ENCODE peak calls at places on chromosomes 5 and 9, in seven cellular contexts. One of them, this sample, is unnamed.

GRCh38 chr5:122965111-122965510 is 71.4 kb downstream of the PPIC start:
- DNase-seq in MM.1S: no peak
- DNase-seq in mesendoderm: no peak
- DNase-seq in fibroblast of lung: no peak
- DNase-seq in GM12878: no peak
- DNase-seq in PC-3: no peak
- DNase-seq in IMR-90: no peak
- DNase-seq in this sample: no peak

GRCh38 chr5:60883229-60883628 is 39.2 kb upstream of the ELOVL7 start:
- DNase-seq in MM.1S: peak; percentile 23
- DNase-seq in mesendoderm: peak; percentile 24
- DNase-seq in fibroblast of lung: peak; percentile 4
- DNase-seq in GM12878: no peak
- DNase-seq in PC-3: peak; percentile 11
- DNase-seq in IMR-90: no peak
- DNase-seq in this sample: no peak

GRCh38 chr5:120432861-120433260 is 31.2 kb upstream of the PRR16 start:
- DNase-seq in MM.1S: no peak
- DNase-seq in mesendoderm: no peak
- DNase-seq in fibroblast of lung: no peak
- DNase-seq in GM12878: no peak
- DNase-seq in PC-3: no peak
- DNase-seq in IMR-90: no peak
- DNase-seq in this sample: no peak

GRCh38 chr9:33472171-33472920 is 1.4 kb downstream of the NOL6 start:
- DNase-seq in MM.1S: no peak
- DNase-seq in mesendoderm: no peak
- DNase-seq in fibroblast of lung: no peak
- DNase-seq in GM12878: no peak
- DNase-seq in PC-3: no peak
- DNase-seq in IMR-90: no peak
- DNase-seq in this sample: no peak

GRCh38 chr5:124839371-124839998 is 93.0 kb upstream of the ZNF608 start:
- DNase-seq in MM.1S: no peak
- DNase-seq in mesendoderm: no peak
- DNase-seq in fibroblast of lung: peak; percentile 36
- DNase-seq in GM12878: no peak
- DNase-seq in PC-3: no peak
- DNase-seq in IMR-90: no peak
- DNase-seq in this sample: peak; percentile 17

GRCh38 chr5:53167836-53168235 is 58.3 kb upstream of the MOCS2 start:
- DNase-seq in MM.1S: no peak
- DNase-seq in mesendoderm: no peak
- DNase-seq in fibroblast of lung: peak; percentile 76
- DNase-seq in GM12878: no peak
- DNase-seq in PC-3: no peak
- DNase-seq in IMR-90: peak; percentile 39
- DNase-seq in this sample: peak; percentile 61

GRCh38 chr9:136690841-136691261 is 3.6 kb upstream of the AGPAT2 start:
- DNase-seq in MM.1S: no peak
- DNase-seq in mesendoderm: no peak
- DNase-seq in fibroblast of lung: no peak
- DNase-seq in GM12878: no peak
- DNase-seq in PC-3: no peak
- DNase-seq in IMR-90: no peak
- DNase-seq in this sample: no peak

GRCh38 chr5:125137535-125137934 is 391.1 kb upstream of the ZNF608 start:
- DNase-seq in MM.1S: no peak
- DNase-seq in mesendoderm: no peak
- DNase-seq in fibroblast of lung: no peak
- DNase-seq in GM12878: no peak
- DNase-seq in PC-3: no peak
- DNase-seq in IMR-90: no peak
- DNase-seq in this sample: no peak

GRCh38 chr9:118268046-118268445 is 563.8 kb downstream of the TLR4 start:
- DNase-seq in MM.1S: no peak
- DNase-seq in mesendoderm: no peak
- DNase-seq in fibroblast of lung: no peak
- DNase-seq in GM12878: no peak
- DNase-seq in PC-3: no peak
- DNase-seq in IMR-90: no peak
- DNase-seq in this sample: no peak

GRCh38 chr5:79564798-79565279 is 47.4 kb upstream of the TENT2 start:
- DNase-seq in MM.1S: no peak
- DNase-seq in mesendoderm: no peak
- DNase-seq in fibroblast of lung: no peak
- DNase-seq in GM12878: no peak
- DNase-seq in PC-3: no peak
- DNase-seq in IMR-90: no peak
- DNase-seq in this sample: no peak

GRCh38 chr9:72477862-72478564 is 43.4 kb upstream of the TMC1 start:
- DNase-seq in MM.1S: no peak
- DNase-seq in mesendoderm: peak; percentile 89
- DNase-seq in fibroblast of lung: peak; percentile 34
- DNase-seq in GM12878: no peak
- DNase-seq in PC-3: peak; percentile 86
- DNase-seq in IMR-90: peak; percentile 76
- DNase-seq in this sample: peak; percentile 59

GRCh38 chr9:89789922-89790510 is 185.2 kb downstream of the GADD45G start:
- DNase-seq in MM.1S: no peak
- DNase-seq in mesendoderm: no peak
- DNase-seq in fibroblast of lung: no peak
- DNase-seq in GM12878: no peak
- DNase-seq in PC-3: no peak
- DNase-seq in IMR-90: no peak
- DNase-seq in this sample: no peak

GRCh38 chr9:33452828-33453271 is 5.5 kb upstream of the AQP3 start:
- DNase-seq in MM.1S: no peak
- DNase-seq in mesendoderm: peak; percentile 94
- DNase-seq in fibroblast of lung: peak; percentile 81
- DNase-seq in GM12878: no peak
- DNase-seq in PC-3: peak; percentile 86
- DNase-seq in IMR-90: peak; percentile 84
- DNase-seq in this sample: peak; percentile 89

GRCh38 chr5:96868603-96869371 is 7.5 kb upstream of the ERAP2 start:
- DNase-seq in MM.1S: peak; percentile 82
- DNase-seq in mesendoderm: peak; percentile 81
- DNase-seq in fibroblast of lung: peak; percentile 86
- DNase-seq in GM12878: no peak
- DNase-seq in PC-3: peak; percentile 76
- DNase-seq in IMR-90: peak; percentile 82
- DNase-seq in this sample: peak; percentile 84

GRCh38 chr9:129491486-129491855 is 129.4 kb downstream of the C9orf50 start:
- DNase-seq in MM.1S: no peak
- DNase-seq in mesendoderm: no peak
- DNase-seq in fibroblast of lung: no peak
- DNase-seq in GM12878: no peak
- DNase-seq in PC-3: no peak
- DNase-seq in IMR-90: no peak
- DNase-seq in this sample: no peak

GRCh38 chr5:110510146-110510545 is 216.3 kb downstream of the TMEM232 start:
- DNase-seq in MM.1S: no peak
- DNase-seq in mesendoderm: no peak
- DNase-seq in fibroblast of lung: no peak
- DNase-seq in GM12878: no peak
- DNase-seq in PC-3: no peak
- DNase-seq in IMR-90: no peak
- DNase-seq in this sample: peak; percentile 27

GRCh38 chr9:33510264-33511183 is 13.5 kb upstream of the ANKRD18B start:
- DNase-seq in MM.1S: peak; percentile 46
- DNase-seq in mesendoderm: peak; percentile 76
- DNase-seq in fibroblast of lung: peak; percentile 77
- DNase-seq in GM12878: no peak
- DNase-seq in PC-3: peak; percentile 58
- DNase-seq in IMR-90: peak; percentile 62
- DNase-seq in this sample: peak; percentile 80

GRCh38 chr5:147966829-147967228 is 60.5 kb upstream of the C5orf46 start:
- DNase-seq in MM.1S: no peak
- DNase-seq in mesendoderm: no peak
- DNase-seq in fibroblast of lung: no peak
- DNase-seq in GM12878: no peak
- DNase-seq in PC-3: no peak
- DNase-seq in IMR-90: no peak
- DNase-seq in this sample: no peak

GRCh38 chr5:17355585-17356346 is 138.3 kb downstream of the BASP1 start:
- DNase-seq in MM.1S: no peak
- DNase-seq in mesendoderm: no peak
- DNase-seq in fibroblast of lung: peak; percentile 77
- DNase-seq in GM12878: no peak
- DNase-seq in PC-3: peak; percentile 44
- DNase-seq in IMR-90: peak; percentile 92
- DNase-seq in this sample: peak; percentile 56

GRCh38 chr5:124996764-124997077 is 250.3 kb upstream of the ZNF608 start:
- DNase-seq in MM.1S: no peak
- DNase-seq in mesendoderm: peak; percentile 80
- DNase-seq in fibroblast of lung: no peak
- DNase-seq in GM12878: no peak
- DNase-seq in PC-3: peak; percentile 4
- DNase-seq in IMR-90: peak; percentile 56
- DNase-seq in this sample: peak; percentile 67

GRCh38 chr5:7851617-7852289 is 820 bp upstream of the CFAP90 start:
- DNase-seq in MM.1S: no peak
- DNase-seq in mesendoderm: no peak
- DNase-seq in fibroblast of lung: no peak
- DNase-seq in GM12878: no peak
- DNase-seq in PC-3: no peak
- DNase-seq in IMR-90: no peak
- DNase-seq in this sample: no peak

GRCh38 chr9:115170674-115171073 is 52.7 kb upstream of the TNC start:
- DNase-seq in MM.1S: no peak
- DNase-seq in mesendoderm: peak; percentile 84
- DNase-seq in fibroblast of lung: peak; percentile 68
- DNase-seq in GM12878: no peak
- DNase-seq in PC-3: peak; percentile 82
- DNase-seq in IMR-90: peak; percentile 52
- DNase-seq in this sample: peak; percentile 58

GRCh38 chr5:127550652-127551409 is 33.4 kb downstream of the PRRC1 start:
- DNase-seq in MM.1S: no peak
- DNase-seq in mesendoderm: no peak
- DNase-seq in fibroblast of lung: no peak
- DNase-seq in GM12878: no peak
- DNase-seq in PC-3: no peak
- DNase-seq in IMR-90: peak; percentile 4
- DNase-seq in this sample: peak; percentile 69

GRCh38 chr5:127551410-127552041 is 34.1 kb downstream of the PRRC1 start:
- DNase-seq in MM.1S: no peak
- DNase-seq in mesendoderm: no peak
- DNase-seq in fibroblast of lung: no peak
- DNase-seq in GM12878: no peak
- DNase-seq in PC-3: no peak
- DNase-seq in IMR-90: no peak
- DNase-seq in this sample: no peak

DNA sequence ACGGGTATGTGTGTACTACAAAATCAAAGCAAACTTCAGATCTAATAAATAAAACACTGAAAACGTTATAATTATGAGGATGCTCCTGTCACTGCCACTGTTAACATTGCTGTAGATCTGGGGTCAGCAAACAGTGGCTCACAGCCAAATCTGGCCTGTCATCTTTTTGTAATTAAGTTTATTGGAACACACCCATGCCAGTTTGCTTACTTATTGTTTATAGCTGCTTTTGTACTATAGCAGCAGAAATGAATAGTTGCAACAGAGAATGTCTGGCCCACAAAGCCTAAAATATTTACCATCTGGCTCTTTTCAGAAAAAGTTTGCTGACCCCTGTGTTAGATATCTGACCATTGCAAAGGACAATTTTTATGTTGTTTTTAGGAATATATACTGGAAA is 32.1 kb downstream of the PRRC1 start:
- DNase-seq in MM.1S: no peak
- DNase-seq in mesendoderm: no peak
- DNase-seq in fibroblast of lung: peak; percentile 14
- DNase-seq in GM12878: no peak
- DNase-seq in PC-3: peak; percentile 35
- DNase-seq in IMR-90: no peak
- DNase-seq in this sample: peak; percentile 68
- H3K36me3 ChIP-seq in MM.1S: peaks cover 4% of the 10 kb centered on the region
- H3K36me3 ChIP-seq in mesendoderm: no peaks in the 10 kb centered on the region
- H3K36me3 ChIP-seq in fibroblast of lung: peaks cover 9% of the 10 kb centered on the region
- H3K36me3 ChIP-seq in GM12878: peaks cover 4% of the 10 kb centered on the region
- H3K36me3 ChIP-seq in PC-3: peaks cover 34% of the 10 kb centered on the region
- H3K36me3 ChIP-seq in IMR-90: peaks cover 21% of the 10 kb centered on the region
- H3K36me3 ChIP-seq in this sample: peaks cover 69% of the 10 kb centered on the region

GRCh38 chr9:70400107-70400892 is 14.2 kb downstream of the KLF9 start:
- DNase-seq in MM.1S: no peak
- DNase-seq in mesendoderm: no peak
- DNase-seq in fibroblast of lung: no peak
- DNase-seq in GM12878: no peak
- DNase-seq in PC-3: no peak
- DNase-seq in IMR-90: no peak
- DNase-seq in this sample: no peak
- H3K4me1 ChIP-seq in MM.1S: no peaks in the 10 kb centered on the region
- H3K4me1 ChIP-seq in mesendoderm: no peaks in the 10 kb centered on the region
- H3K4me1 ChIP-seq in fibroblast of lung: peaks cover 5% of the 10 kb centered on the region
- H3K4me1 ChIP-seq in GM12878: peaks cover 13% of the 10 kb centered on the region
- H3K4me1 ChIP-seq in PC-3: no peaks in the 10 kb centered on the region
- H3K4me1 ChIP-seq in IMR-90: peaks cover 14% of the 10 kb centered on the region
- H3K4me1 ChIP-seq in this sample: peaks cover 64% of the 10 kb centered on the region

GRCh38 chr9:135076143-135076875 is 11.2 kb upstream of the OLFM1 start:
- DNase-seq in MM.1S: no peak
- DNase-seq in mesendoderm: no peak
- DNase-seq in fibroblast of lung: no peak
- DNase-seq in GM12878: no peak
- DNase-seq in PC-3: no peak
- DNase-seq in IMR-90: no peak
- DNase-seq in this sample: no peak
- H3K9ac ChIP-seq in MM.1S: no peak overlapping the region
- H3K9ac ChIP-seq in mesendoderm: no peak overlapping the region
- H3K9ac ChIP-seq in fibroblast of lung: no peak overlapping the region
- H3K9ac ChIP-seq in GM12878: no peak overlapping the region
- H3K9ac ChIP-seq in PC-3: no peak overlapping the region
- H3K9ac ChIP-seq in IMR-90: no peak overlapping the region
- H3K9ac ChIP-seq in this sample: no peak overlapping the region

DNA sequence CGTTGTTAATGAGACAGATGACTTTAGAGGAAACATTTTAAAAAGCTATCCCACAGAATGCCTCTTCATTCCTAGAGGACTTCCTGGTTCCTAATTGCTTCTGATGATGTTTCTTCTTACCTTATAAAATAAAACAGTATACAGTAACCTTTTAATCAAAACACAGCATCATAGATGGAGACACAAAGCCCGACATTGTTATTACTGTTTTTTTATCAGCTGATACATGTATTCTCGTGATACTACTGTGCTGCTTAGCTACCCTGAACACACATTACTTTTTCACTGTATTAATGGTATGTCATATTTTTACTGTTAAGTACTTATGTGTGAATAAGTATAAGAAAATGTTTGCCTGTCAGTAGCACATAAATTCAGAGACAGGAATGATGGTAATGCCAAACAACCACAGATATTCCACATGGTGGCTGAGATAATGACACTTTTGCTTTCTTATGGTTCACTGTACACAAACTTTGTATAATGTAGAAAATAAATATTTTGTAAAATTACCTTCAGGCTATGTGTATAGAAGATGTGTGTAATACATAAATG is 68.7 kb downstream of the RAB24 start:
- DNase-seq in MM.1S: no peak
- DNase-seq in mesendoderm: no peak
- DNase-seq in fibroblast of lung: no peak
- DNase-seq in GM12878: no peak
- DNase-seq in PC-3: no peak
- DNase-seq in IMR-90: no peak
- DNase-seq in this sample: no peak
- H3K36me3 ChIP-seq in MM.1S: peaks cover 8% of the 10 kb centered on the region
- H3K36me3 ChIP-seq in mesendoderm: peaks cover 3% of the 10 kb centered on the region
- H3K36me3 ChIP-seq in fibroblast of lung: peaks cover 7% of the 10 kb centered on the region
- H3K36me3 ChIP-seq in GM12878: peaks cover 5% of the 10 kb centered on the region
- H3K36me3 ChIP-seq in PC-3: peaks cover 28% of the 10 kb centered on the region
- H3K36me3 ChIP-seq in IMR-90: peaks cover 12% of the 10 kb centered on the region
- H3K36me3 ChIP-seq in this sample: peaks cover 37% of the 10 kb centered on the region